ENCODE peak calls at places on chromosomes 3 and 15, in four cellular contexts. M is WTC11, S is HepG2, B is K562. Z is an unnamed sample.

GRCh38 chr3:64892664-64893309 is 205.0 kb upstream of the ADAMTS9 start:
- DNase-seq in S (no peak), B (no peak), M (no peak), Z (no peak)

GRCh38 chr3:127588675-127589577 is 1.6 kb downstream of the TPRA1 start:
- DNase-seq in B (peak; percentile 39), S (peak; percentile 23), M (no peak), Z (no peak)

GRCh38 chr3:60935709-60936108 is 315.5 kb downstream of the FHIT start:
- DNase-seq in S (no peak), B (no peak), M (no peak), Z (no peak)

GRCh38 chr3:24299801-24300626 is 194.6 kb downstream of the THRB start:
- DNase-seq in B (peak; percentile 23), M (no peak), S (no peak), Z (peak; percentile 19)

GRCh38 chr3:171755015-171755589 is 55.2 kb downstream of the PLD1 start:
- DNase-seq in B (no peak), M (no peak), S (no peak), Z (no peak)

GRCh38 chr3:185715091-185715490 is 109.8 kb downstream of the IGF2BP2 start:
- DNase-seq in S (no peak), B (no peak), M (peak; percentile 28), Z (no peak)

GRCh38 chr3:179098388-179099077 is 26.9 kb upstream of the ZMAT3 start:
- DNase-seq in M (no peak), B (peak; percentile 57), S (no peak), Z (no peak)

GRCh38 chr15:82095803-82096202 is 50.0 kb upstream of the MEX3B start:
- DNase-seq in M (no peak), B (no peak), S (no peak), Z (no peak)

GRCh38 chr3:63141-63845 is 133.3 kb upstream of the CHL1 start:
- DNase-seq in S (peak; percentile 39), M (no peak), B (no peak), Z (no peak)

GRCh38 chr3:143977326-143978262 is 6.0 kb downstream of the DIPK2A start:
- DNase-seq in B (peak; percentile 1), M (no peak), S (no peak), Z (no peak)

GRCh38 chr3:77038928-77039605 is 832 bp upstream of the ROBO2 start:
- DNase-seq in M (peak; percentile 19), B (peak; percentile 30), S (no peak), Z (no peak)

GRCh38 chr3:176953106-176954080 is 243.9 kb downstream of the TBL1XR1 start:
- DNase-seq in B (no peak), M (no peak), S (no peak), Z (no peak)

GRCh38 chr15:58179741-58180381 is 41.7 kb downstream of the AQP9 start:
- DNase-seq in S (no peak), M (no peak), B (peak; percentile 92), Z (no peak)

GRCh38 chr15:67547836-67548531 is 5.5 kb downstream of the MAP2K5 start:
- DNase-seq in M (no peak), S (no peak), B (no peak), Z (no peak)

GRCh38 chr3:115248274-115248673 is 101.2 kb upstream of the ZBTB20 start:
- DNase-seq in B (no peak), M (no peak), S (no peak), Z (no peak)

GRCh38 chr15:81373996-81374395 is at the start of gene TMC3:
- DNase-seq in S (no peak), B (no peak), M (peak; percentile 12), Z (no peak)

GRCh38 chr3:11558461-11558903 is 85.2 kb downstream of the VGLL4 start:
- DNase-seq in B (no peak), S (no peak), M (no peak), Z (no peak)

GRCh38 chr15:96414875-96415274 is 84.4 kb downstream of the NR2F2 start:
- DNase-seq in M (no peak), B (no peak), S (no peak), Z (no peak)

GRCh38 chr3:101281616-101282015 is 38.8 kb downstream of the IMPG2 start:
- DNase-seq in B (no peak), M (no peak), S (no peak), Z (no peak)

GRCh38 chr15:95848126-95848525 is 482.4 kb upstream of the NR2F2 start:
- DNase-seq in M (no peak), S (no peak), B (no peak), Z (no peak)

GRCh38 chr3:152258448-152259302 is 10.1 kb upstream of the MBNL1 start:
- DNase-seq in M (no peak), S (peak; percentile 94), B (peak; percentile 48), Z (peak; percentile 93)

GRCh38 chr15:67897646-67898045 is 57.8 kb upstream of the RNU6-1 start:
- DNase-seq in B (no peak), M (no peak), S (no peak), Z (no peak)

GRCh38 chr3:13040381-13041074 is 32.7 kb downstream of the IQSEC1 start:
- DNase-seq in B (peak; percentile 63), S (no peak), M (no peak), Z (no peak)

GRCh38 chr15:38699633-38700230 is 135.1 kb upstream of the RASGRP1 start:
- DNase-seq in B (peak; percentile 79), M (peak; percentile 67), S (peak; percentile 44), Z (peak; percentile 61)

GRCh38 chr15:49847436-49847835 is 226.6 kb downstream of the DTWD1 start:
- DNase-seq in M (no peak), B (no peak), S (no peak), Z (no peak)

GRCh38 chr3:31377045-31377642 is 155.6 kb upstream of the STT3B start:
- DNase-seq in M (no peak), B (no peak), S (peak; percentile 100), Z (peak; percentile 43)

GRCh38 chr15:56608140-56608778 is 125.0 kb downstream of the ZNF280D start:
- DNase-seq in S (no peak), M (no peak), B (no peak), Z (no peak)

GRCh38 chr3:188008582-188009213 is 145.3 kb upstream of the LPP start:
- DNase-seq in B (no peak), M (no peak), S (no peak), Z (no peak)

GRCh38 chr3:127175272-127175671 is 17.7 kb upstream of the PRR23E start:
- DNase-seq in M (no peak), S (no peak), B (no peak), Z (no peak)

GRCh38 chr3:14169871-14170270 is 8.5 kb downstream of the XPC start:
- DNase-seq in M (no peak), S (no peak), B (no peak), Z (no peak)

GRCh38 chr15:74626336-74626735 is 10.7 kb downstream of the CLK3 start:
- DNase-seq in B (no peak), S (no peak), M (no peak), Z (no peak)

GRCh38 chr3:30282052-30282708 is 324.2 kb upstream of the TGFBR2 start:
- DNase-seq in M (no peak), B (no peak), S (peak; percentile 35), Z (peak; percentile 66)
- TF ChIP-seq NR3C1 in M (no peak), B (no peak), S (no peak), Z (no peak)

GRCh38 chr3:183862610-183863009 is 22.1 kb downstream of the PARL start:
- DNase-seq in B (no peak), M (no peak), S (no peak), Z (no peak)

DNA sequence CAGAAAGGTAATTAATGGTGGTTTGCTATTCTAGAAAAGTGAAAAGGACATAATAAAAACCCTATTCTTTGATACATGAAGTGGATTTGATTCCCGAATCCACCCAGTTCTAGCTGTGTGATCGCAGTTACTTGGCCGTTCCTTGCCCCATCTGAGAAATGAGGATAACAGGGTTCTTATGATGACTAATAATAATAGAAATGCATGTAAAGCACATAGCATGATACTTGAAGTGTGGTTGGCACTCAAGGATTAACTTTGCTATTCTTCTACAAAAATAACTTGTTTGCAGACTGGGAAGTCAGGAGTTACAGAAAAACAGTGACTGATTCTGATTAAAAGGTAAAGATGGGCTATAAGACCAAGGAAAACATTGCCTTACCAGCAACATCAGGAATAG is 26.8 kb downstream of the PARL start:
- DNase-seq in S (no peak), B (no peak), M (no peak), Z (no peak)
- TF ChIP-seq NR3C1 in S (no peak), B (no peak), M (no peak), Z (no peak)

GRCh38 chr15:70197318-70197944 is 99.7 kb upstream of the TLE3 start:
- DNase-seq in S (no peak), M (no peak), B (no peak), Z (no peak)

GRCh38 chr15:70195171-70195807 is 97.6 kb upstream of the TLE3 start:
- DNase-seq in M (no peak), B (no peak), S (no peak), Z (no peak)

GRCh38 chr15:70195808-70196304 is 98.1 kb upstream of the TLE3 start:
- DNase-seq in B (peak; percentile 16), M (no peak), S (peak; percentile 67), Z (peak; percentile 20)

GRCh38 chr15:70197945-70198361 is 100.2 kb upstream of the TLE3 start:
- DNase-seq in S (peak; percentile 52), M (no peak), B (no peak), Z (no peak)

GRCh38 chr15:70196314-70197291 is 98.9 kb upstream of the TLE3 start:
- DNase-seq in M (peak; percentile 81), B (no peak), S (peak; percentile 89), Z (no peak)
- TF ChIP-seq NR3C1 in M (no peak), B (no peak), S (no peak), Z (no peak)

GRCh38 chr3:193465992-193466618 is 87.6 kb upstream of the ATP13A5 start:
- DNase-seq in B (no peak), S (no peak), M (no peak), Z (no peak)
- TF ChIP-seq NR3C1 in B (no peak), S (no peak), M (no peak), Z (no peak)

GRCh38 chr3:124584552-124585391 is 145.5 kb upstream of the UMPS start:
- DNase-seq in M (peak; percentile 86), B (peak; percentile 71), S (peak; percentile 73), Z (peak; percentile 69)
- TF ChIP-seq NR3C1 in M (no peak), B (no peak), S (no peak), Z (no peak)

DNA sequence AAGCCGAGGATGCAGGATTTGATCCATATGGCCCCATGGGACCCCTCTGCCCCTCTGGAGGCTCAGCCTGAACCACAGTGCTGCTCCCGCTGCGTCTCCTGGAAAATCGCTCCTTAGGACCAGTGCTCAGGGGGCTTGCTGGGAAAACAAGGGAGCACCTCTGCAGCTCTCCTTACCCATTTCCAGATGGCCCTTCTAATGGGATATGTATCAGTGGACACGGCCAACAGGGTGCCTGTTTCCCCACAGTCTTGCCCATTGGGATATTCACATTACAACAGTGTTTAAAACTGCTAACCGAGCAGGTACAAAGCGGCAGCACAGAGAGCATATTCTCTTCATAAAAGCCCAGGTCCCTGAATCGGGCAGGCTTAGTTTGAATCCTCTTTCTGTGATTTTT is 27.1 kb downstream of the TMEM44 start:
- DNase-seq in M (no peak), B (no peak), S (no peak), Z (no peak)
- TF ChIP-seq NR3C1 in M (no peak), B (no peak), S (no peak), Z (no peak)

Z was measured in A549.